ENCODE peak calls at places on chromosome 21, in four cellular contexts. W is HepG2, F is K562, R is A549. P is an unnamed sample. For H3K9me3 and H3K4me1, the result is how much of the 10 kb centered on the place peaks cover.

GRCh38 chr21:25283720-25284119 is 323.6 kb downstream of the MRPL39 start:
- DNase-seq in W (peak), F (no peak), R (peak), P (peak)

GRCh38 chr21:37868896-37869295 is 47.4 kb downstream of the KCNJ6 start:
- DNase-seq in W (no peak), F (no peak), R (no peak), P (no peak)

GRCh38 chr21:35478096-35479080 is 429.3 kb upstream of the RUNX1 start:
- DNase-seq in W (no peak), F (no peak), R (no peak), P (no peak)

GRCh38 chr21:31538821-31539220 is 120.7 kb upstream of the SOD1 start:
- DNase-seq in W (no peak), F (no peak), R (no peak), P (no peak)

GRCh38 chr21:39119696-39120290 is 63.5 kb downstream of the PSMG1 start:
- DNase-seq in W (no peak), F (no peak), R (no peak), P (no peak)

GRCh38 chr21:29078884-29079765 is 5.7 kb upstream of the CCT8 start:
- DNase-seq in W (no peak), F (no peak), R (no peak), P (no peak)

GRCh38 chr21:39127506-39127905 is 55.7 kb downstream of the PSMG1 start:
- DNase-seq in W (no peak), F (no peak), R (no peak), P (no peak)

GRCh38 chr21:42304556-42305454 is 10.4 kb downstream of the TFF3 start:
- DNase-seq in W (no peak), F (no peak), R (no peak), P (no peak)

GRCh38 chr21:41477641-41478318 is 30.2 kb downstream of the TMPRSS2 start:
- DNase-seq in W (no peak), F (no peak), R (no peak), P (no peak)

GRCh38 chr21:39576518-39577128 is 36.1 kb upstream of the B3GALT5 start:
- DNase-seq in W (no peak), F (no peak), R (no peak), P (no peak)

GRCh38 chr21:46656820-46657219 is 21.3 kb downstream of the PRMT2 start:
- DNase-seq in W (no peak), F (no peak), R (no peak), P (no peak)

GRCh38 chr21:38956791-38957571 is 151.3 kb downstream of the ETS2 start:
- DNase-seq in W (no peak), F (no peak), R (no peak), P (peak)

GRCh38 chr21:42161957-42162681 is 56.8 kb upstream of the ABCG1 start:
- DNase-seq in W (no peak), F (no peak), R (no peak), P (no peak)

GRCh38 chr21:28793043-28793442 is 199.6 kb downstream of the LTN1 start:
- DNase-seq in W (no peak), F (no peak), R (peak), P (no peak)

GRCh38 chr21:17492415-17493168 is 20.3 kb upstream of the CXADR start:
- DNase-seq in W (peak), F (no peak), R (no peak), P (no peak)

GRCh38 chr21:31750843-31751242 is 18.9 kb upstream of the SCAF4 start:
- DNase-seq in W (no peak), F (no peak), R (peak), P (no peak)

GRCh38 chr21:45521241-45521640 is 21.0 kb downstream of the SLC19A1 start:
- DNase-seq in W (no peak), F (no peak), R (no peak), P (no peak)
- H3K9me3 ChIP-seq in W (under half), F (under half), R (under half), P (under half)

GRCh38 chr21:26686705-26687104 is 113.6 kb upstream of the CYYR1 start:
- DNase-seq in W (no peak), F (no peak), R (no peak), P (no peak)

GRCh38 chr21:26684866-26685265 is 111.8 kb upstream of the CYYR1 start:
- DNase-seq in W (no peak), F (no peak), R (no peak), P (no peak)

GRCh38 chr21:26683996-26684395 is 110.9 kb upstream of the CYYR1 start:
- DNase-seq in W (no peak), F (no peak), R (no peak), P (no peak)

GRCh38 chr21:26686278-26686677 is 113.2 kb upstream of the CYYR1 start:
- DNase-seq in W (no peak), F (no peak), R (peak), P (peak)
- TF ChIP-seq JUN in W (no peak), F (no peak), R (no peak), P (no peak)

GRCh38 chr21:44850208-44850800 is 23.2 kb downstream of the PTTG1IP start:
- DNase-seq in W (no peak), F (no peak), R (no peak), P (no peak)

GRCh38 chr21:44848821-44849521 is 24.5 kb downstream of the PTTG1IP start:
- DNase-seq in W (no peak), F (no peak), R (no peak), P (no peak)

GRCh38 chr21:44849616-44850130 is 23.8 kb downstream of the PTTG1IP start:
- DNase-seq in W (no peak), F (no peak), R (no peak), P (no peak)

GRCh38 chr21:44853601-44854390 is 19.7 kb downstream of the PTTG1IP start:
- DNase-seq in W (no peak), F (peak), R (no peak), P (no peak)

GRCh38 chr21:44850905-44851657 is 22.4 kb downstream of the PTTG1IP start:
- DNase-seq in W (no peak), F (no peak), R (no peak), P (no peak)
- H3K4me1 ChIP-seq in W (half or more), F (under half), R (under half), P (under half)

DNA sequence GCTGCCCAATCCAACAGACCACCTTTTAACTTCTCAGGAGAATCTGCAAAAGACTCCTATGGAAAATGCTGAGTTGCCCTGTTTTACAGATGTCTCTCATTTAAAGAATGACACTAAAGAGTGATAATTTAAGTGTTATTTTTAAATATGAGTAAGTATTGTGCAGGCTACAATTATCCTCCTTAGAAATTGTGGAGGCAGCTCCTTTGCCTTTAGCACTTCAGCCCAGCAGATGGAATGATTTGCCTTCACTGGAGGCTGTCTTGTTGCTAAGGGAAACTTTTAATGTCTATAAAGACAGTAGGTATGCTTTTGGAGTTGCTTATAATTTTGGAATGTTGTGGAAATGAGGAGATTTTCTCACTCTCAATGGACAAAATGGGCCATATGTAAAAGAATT is 1345.5 kb downstream of the NCAM2 start:
- DNase-seq in W (no peak), F (no peak), R (no peak), P (no peak)
- H3K9me3 ChIP-seq in W (half or more), F (under half), R (under half), P (under half)

GRCh38 chr21:33199516-33200217 is 30.1 kb upstream of the IFNAR2 start:
- DNase-seq in W (peak), F (peak), R (peak), P (peak)
- TF ChIP-seq JUN in W (no peak), F (peak), R (no peak), P (peak)

DNA sequence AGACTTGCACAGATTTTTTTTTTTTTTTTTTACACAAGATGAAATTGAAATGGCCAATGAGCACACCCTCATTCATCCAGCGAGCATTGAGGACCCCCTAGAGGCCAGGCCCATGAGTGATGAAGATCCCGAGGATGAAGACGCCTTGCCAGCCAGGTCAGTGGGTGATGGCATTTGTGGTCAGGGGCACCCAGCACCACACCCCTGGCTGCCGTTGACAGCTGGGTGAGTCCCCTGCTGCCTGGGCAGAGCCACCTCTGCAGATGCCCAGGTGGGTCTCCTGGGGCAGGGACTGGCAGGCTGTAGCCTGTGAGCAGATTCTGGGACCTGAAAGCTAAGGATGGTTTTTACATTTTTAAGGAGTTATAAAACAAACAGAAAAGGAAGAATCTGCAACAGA is 60.3 kb downstream of the ADARB1 start:
- DNase-seq in W (no peak), F (no peak), R (no peak), P (no peak)
- H3K4me1 ChIP-seq in W (under half), F (under half), R (under half), P (under half)

P was measured in endothelial cell of umbilical vein.